ENCODE peak calls at places on chromosomes 4 and X, in five cellular contexts. T is GM06990, M is WERI-Rb-1, Y is brain microvascular endothelial cell, A is ovary. U is an unnamed sample.

GRCh38 chr4:22287626-22288025 is 228.2 kb downstream of the ADGRA3 start:
- DNase-seq in T (no peak), M (no peak), Y (no peak), A (no peak), U (no peak)

GRCh38 chr4:79881407-79881806 is 191.6 kb downstream of the ANTXR2 start:
- DNase-seq in T (no peak), M (no peak), Y (no peak), A (no peak), U (no peak)

GRCh38 chrX:29468911-29469494 is 746.4 kb upstream of the MAGEB2 start:
- DNase-seq in T (no peak), M (no peak), Y (no peak), A (no peak), U (peak; percentile 49)

GRCh38 chr4:181418491-181418890 is 824.7 kb upstream of the TENM3 start:
- DNase-seq in T (no peak), M (no peak), Y (no peak), A (no peak), U (no peak)

GRCh38 chrX:76555816-76556215 is 128.3 kb downstream of the MAGEE1 start:
- DNase-seq in T (no peak), M (peak; percentile 67), Y (peak; percentile 36), A (no peak), U (peak; percentile 48)

GRCh38 chr4:67087897-67088296 is 457.4 kb downstream of the CENPC start:
- DNase-seq in T (no peak), M (peak; percentile 69), Y (peak; percentile 12), A (no peak), U (no peak)

GRCh38 chrX:134460005-134460860 is at the start of gene HPRT1:
- DNase-seq in T (peak; percentile 84), M (peak; percentile 79), Y (peak; percentile 63), A (peak; percentile 80), U (peak; percentile 77)

GRCh38 chrX:111409326-111409725 is 2.7 kb downstream of the DCX start:
- DNase-seq in T (no peak), M (no peak), Y (no peak), A (no peak), U (no peak)

GRCh38 chr4:8840006-8840793 is 31.4 kb downstream of the HMX1 start:
- DNase-seq in T (no peak), M (peak; percentile 16), Y (no peak), A (peak; percentile 4), U (no peak)

GRCh38 chrX:35380808-35381700 is 417.1 kb upstream of the MAGEB16 start:
- DNase-seq in T (no peak), M (no peak), Y (no peak), A (no peak), U (peak; percentile 26)

GRCh38 chrX:70479197-70479969 is 34.7 kb downstream of the DLG3 start:
- DNase-seq in T (no peak), M (no peak), Y (peak; percentile 54), A (no peak), U (peak; percentile 72)

GRCh38 chrX:619451-619811 is 11.2 kb upstream of the SHOX start:
- DNase-seq in T (no peak), M (no peak), Y (no peak), A (no peak), U (no peak)

GRCh38 chrX:18664947-18665346 is 7.0 kb downstream of the RS1 start:
- DNase-seq in T (no peak), M (no peak), Y (no peak), A (no peak), U (no peak)

GRCh38 chrX:135516376-135516775 is 4.1 kb upstream of the INTS6L start:
- DNase-seq in T (no peak), M (no peak), Y (no peak), A (no peak), U (no peak)

GRCh38 chr4:168076989-168077725 is 15.2 kb upstream of the ANXA10 start:
- DNase-seq in T (no peak), M (peak; percentile 75), Y (peak; percentile 81), A (peak; percentile 18), U (peak; percentile 88)

GRCh38 chr4:159398236-159398638 is 295.4 kb downstream of the RAPGEF2 start:
- DNase-seq in T (no peak), M (no peak), Y (no peak), A (no peak), U (no peak)

GRCh38 chr4:40718571-40718970 is 31.2 kb upstream of the NSUN7 start:
- DNase-seq in T (no peak), M (peak; percentile 75), Y (no peak), A (no peak), U (no peak)

GRCh38 chr4:51865717-51866116 is 22.8 kb downstream of the DCUN1D4 start:
- DNase-seq in T (no peak), M (no peak), Y (no peak), A (no peak), U (no peak)

GRCh38 chr4:74374561-74375327 is 9.8 kb downstream of the EREG start:
- DNase-seq in T (no peak), M (no peak), Y (peak; percentile 74), A (no peak), U (peak; percentile 76)

GRCh38 chr4:54651050-54651449 is 6.7 kb upstream of the KIT start:
- DNase-seq in T (no peak), M (no peak), Y (no peak), A (no peak), U (no peak)

GRCh38 chrX:74234829-74235228 is 69.2 kb upstream of the ZCCHC13 start:
- DNase-seq in T (no peak), M (no peak), Y (no peak), A (no peak), U (peak; percentile 31)

GRCh38 chr4:85869156-85869555 is 394.2 kb downstream of the ARHGAP24 start:
- DNase-seq in T (no peak), M (no peak), Y (peak; percentile 10), A (no peak), U (no peak)

GRCh38 chrX:154370300-154370881 is 4.0 kb downstream of the FLNA start:
- DNase-seq in T (no peak), M (no peak), Y (no peak), A (peak; percentile 55), U (peak; percentile 31)

GRCh38 chrX:68895339-68896250 is 66.8 kb downstream of the EFNB1 start:
- DNase-seq in T (no peak), M (no peak), Y (no peak), A (peak; percentile 52), U (peak; percentile 37)

GRCh38 chr4:3244747-3245146 is 4.2 kb upstream of the MSANTD1 start:
- DNase-seq in T (no peak), M (no peak), Y (no peak), A (no peak), U (no peak)

GRCh38 chr4:54118850-54119589 is 19.1 kb downstream of the GSX2 start:
- DNase-seq in T (no peak), M (no peak), Y (peak; percentile 51), A (no peak), U (peak; percentile 77)

GRCh38 chr4:106987314-106987713 is 48.8 kb downstream of the DKK2 start:
- DNase-seq in T (no peak), M (no peak), Y (no peak), A (no peak), U (no peak)

GRCh38 chr4:151481813-151482212 is 72.8 kb downstream of the FHIP1A start:
- DNase-seq in T (no peak), M (no peak), Y (no peak), A (no peak), U (no peak)

GRCh38 chr4:125243835-125244397 is 70.8 kb upstream of the FAT4 start:
- DNase-seq in T (no peak), M (no peak), Y (no peak), A (no peak), U (peak; percentile 23)

GRCh38 chr4:94480362-94480951 is 28.7 kb downstream of the PDLIM5 start:
- DNase-seq in T (no peak), M (no peak), Y (no peak), A (no peak), U (no peak)

GRCh38 chr4:38805530-38806145 is 1.0 kb upstream of the TLR1 start:
- DNase-seq in T (peak; percentile 88), M (no peak), Y (no peak), A (peak; percentile 29), U (peak; percentile 27)

GRCh38 chr4:38802561-38803355 is 1.8 kb downstream of the TLR1 start:
- DNase-seq in T (no peak), M (no peak), Y (no peak), A (no peak), U (no peak)

GRCh38 chr4:38800956-38801450 is 3.6 kb downstream of the TLR1 start:
- DNase-seq in T (no peak), M (no peak), Y (no peak), A (no peak), U (peak; percentile 70)

GRCh38 chr4:38804654-38805295 is at the start of gene TLR1:
- DNase-seq in T (peak; percentile 67), M (no peak), Y (peak; percentile 14), A (no peak), U (peak; percentile 86)

GRCh38 chr4:38803833-38804653 is 548 bp downstream of the TLR1 start:
- DNase-seq in T (peak; percentile 83), M (no peak), Y (no peak), A (no peak), U (peak; percentile 30)
- H3K4me3 ChIP-seq in T (peak overlapping the region; percentile 54), M (no peak overlapping the region), Y (no peak overlapping the region), A (peak overlapping the region; percentile 37), U (no peak overlapping the region)

GRCh38 chr4:177558995-177559394 is 116.8 kb upstream of the AGA start:
- DNase-seq in T (no peak), M (peak; percentile 17), Y (no peak), A (no peak), U (no peak)

GRCh38 chr4:177557416-177557815 is 115.2 kb upstream of the AGA start:
- DNase-seq in T (peak; percentile 0), M (no peak), Y (no peak), A (no peak), U (no peak)

GRCh38 chr4:177554966-177555574 is 112.8 kb upstream of the AGA start:
- DNase-seq in T (peak; percentile 0), M (no peak), Y (peak; percentile 39), A (no peak), U (peak; percentile 59)
- TF ChIP-seq CTCF in T (peak; percentile 71), M (peak; percentile 50), Y (peak; percentile 65), A (no peak), U (peak; percentile 73)

DNA sequence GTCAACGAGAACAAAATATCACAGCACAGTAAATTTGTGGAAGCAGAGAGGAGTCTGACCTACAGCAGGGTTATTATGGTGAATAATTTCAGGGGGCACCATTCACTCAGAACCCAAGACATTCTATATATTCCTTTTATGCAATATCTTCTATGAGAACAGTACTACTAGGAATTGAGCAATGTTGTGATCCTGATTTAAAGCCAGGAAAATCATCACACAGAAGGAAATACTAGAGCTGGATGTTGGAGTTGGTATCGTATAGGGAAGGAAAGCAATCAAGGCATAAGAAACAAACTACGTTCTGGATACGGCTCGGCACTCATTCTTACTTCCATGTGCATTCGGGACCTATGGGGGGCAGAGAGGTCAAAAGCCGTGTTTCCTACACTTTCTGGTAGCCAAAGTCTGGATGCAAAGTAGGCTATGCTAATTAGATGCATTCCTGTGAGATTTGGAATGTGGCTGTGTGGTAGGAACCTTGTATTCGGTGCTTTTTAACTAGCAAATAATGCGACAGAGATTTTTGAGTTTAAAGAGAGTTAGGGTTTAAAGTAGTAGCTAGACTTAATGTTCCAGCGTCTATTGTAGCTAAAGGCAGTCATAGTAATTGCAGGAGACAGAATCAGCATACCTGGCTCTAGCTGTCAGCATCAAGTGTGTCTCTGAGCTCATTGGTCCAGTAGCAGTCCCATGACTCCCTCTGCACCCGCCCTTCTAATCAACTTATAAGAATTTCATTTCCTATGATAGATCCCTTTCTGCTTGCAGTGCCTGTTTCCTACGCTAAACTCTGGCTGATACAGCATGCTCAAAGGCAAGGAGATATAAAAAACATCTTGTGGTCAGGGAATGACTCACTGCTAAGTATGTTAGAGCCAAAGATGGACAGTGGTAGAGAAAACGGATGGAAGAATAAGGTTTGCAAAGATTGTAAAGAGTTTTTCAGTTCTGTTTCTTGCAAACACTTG is 43.3 kb upstream of the PDGFC start:
- DNase-seq in T (no peak), M (no peak), Y (peak; percentile 94), A (no peak), U (peak; percentile 96)
- H3K4me3 ChIP-seq in T (no peak overlapping the region), M (no peak overlapping the region), Y (no peak overlapping the region), A (no peak overlapping the region), U (no peak overlapping the region)

GRCh38 chrX:88135735-88136134 is 611.3 kb upstream of the CPXCR1 start:
- DNase-seq in T (no peak), M (no peak), Y (no peak), A (no peak), U (peak; percentile 1)
- TF ChIP-seq CTCF in T (no peak), M (no peak), Y (no peak), A (no peak), U (no peak)

U was measured in choroid plexus epithelial cell.